ENCODE peak calls at places on chromosomes 7 and 10, in six cellular contexts. J, B, C, P, E and X are unnamed samples.

GRCh38 chr7:27917774-27918314 is 177.9 kb downstream of the TAX1BP1 start:
- DNase-seq in J (no peak), P (no peak), E (peak), B (no peak), C (no peak), X (peak)

GRCh38 chr10:12919574-12919973 is 81.9 kb downstream of the CCDC3 start:
- DNase-seq in B (no peak), P (no peak), J (no peak), C (no peak), E (no peak), X (no peak)

GRCh38 chr10:71367279-71367678 is 29.4 kb upstream of the CDH23 start:
- DNase-seq in B (no peak), P (no peak), C (no peak), J (peak), E (no peak), X (peak)

GRCh38 chr10:7492660-7493046 is 81.8 kb upstream of the SFMBT2 start:
- DNase-seq in J (no peak), P (no peak), C (no peak), B (no peak), E (no peak), X (no peak)

GRCh38 chr10:33134011-33134751 is 176.2 kb upstream of the ITGB1 start:
- DNase-seq in C (no peak), P (no peak), J (no peak), E (peak), B (no peak), X (peak)

GRCh38 chr10:132516771-132517725 is 20.5 kb upstream of the INPP5A start:
- DNase-seq in J (peak), P (no peak), C (peak), E (peak), B (no peak), X (peak)

GRCh38 chr7:34096135-34096775 is 190.9 kb downstream of the BMPER start:
- DNase-seq in C (peak), E (peak), B (no peak), P (no peak), J (no peak), X (peak)

GRCh38 chr7:2938514-2939192 is 94.5 kb upstream of the GNA12 start:
- DNase-seq in C (no peak), J (peak), E (no peak), B (no peak), P (no peak), X (no peak)

GRCh38 chr7:46454796-46455195 is 533.7 kb upstream of the IGFBP3 start:
- DNase-seq in J (no peak), B (no peak), C (no peak), E (peak), P (no peak), X (no peak)

GRCh38 chr7:14115706-14116105 is 126.2 kb upstream of the ETV1 start:
- DNase-seq in J (no peak), B (no peak), E (no peak), C (no peak), P (no peak), X (peak)

GRCh38 chr7:40937879-40938278 is 765.0 kb downstream of the INHBA start:
- DNase-seq in B (no peak), J (no peak), C (no peak), E (no peak), P (no peak), X (no peak)

GRCh38 chr7:149524399-149524798 is 26.8 kb upstream of the ZNF746 start:
- DNase-seq in J (no peak), E (no peak), P (no peak), B (no peak), C (no peak), X (peak)

GRCh38 chr10:30747633-30748032 is 118.1 kb upstream of the LYZL2 start:
- DNase-seq in B (no peak), J (no peak), C (peak), E (peak), P (no peak), X (peak)

GRCh38 chr10:44395902-44396670 is 11.2 kb upstream of the CXCL12 start:
- DNase-seq in B (no peak), J (no peak), C (no peak), P (no peak), E (no peak), X (no peak)

GRCh38 chr10:31683682-31684081 is 244.9 kb downstream of the ARHGAP12 start:
- DNase-seq in J (no peak), E (no peak), B (no peak), P (peak), C (no peak), X (no peak)

GRCh38 chr7:155209478-155209864 is 88.2 kb upstream of the INSIG1 start:
- DNase-seq in E (no peak), J (no peak), C (no peak), P (no peak), B (no peak), X (no peak)

GRCh38 chr7:135964791-135965190 is 12.4 kb downstream of the MTPN start:
- DNase-seq in E (no peak), C (no peak), J (no peak), B (no peak), P (no peak), X (no peak)

GRCh38 chr10:79246209-79246581 is 101.1 kb upstream of the PPIF start:
- DNase-seq in C (no peak), P (no peak), B (no peak), E (peak), J (no peak), X (no peak)

GRCh38 chr7:55515569-55516279 is 56.6 kb downstream of the VOPP1 start:
- DNase-seq in C (no peak), E (no peak), J (no peak), B (peak), P (peak), X (no peak)
- H3K4me3 ChIP-seq in C (no peak), E (no peak), J (no peak), B (peak), P (peak), X (no peak)

GRCh38 chr7:67301667-67302066 is 305.0 kb downstream of the TYW1 start:
- DNase-seq in C (no peak), J (no peak), B (no peak), E (no peak), P (peak), X (no peak)

DNA sequence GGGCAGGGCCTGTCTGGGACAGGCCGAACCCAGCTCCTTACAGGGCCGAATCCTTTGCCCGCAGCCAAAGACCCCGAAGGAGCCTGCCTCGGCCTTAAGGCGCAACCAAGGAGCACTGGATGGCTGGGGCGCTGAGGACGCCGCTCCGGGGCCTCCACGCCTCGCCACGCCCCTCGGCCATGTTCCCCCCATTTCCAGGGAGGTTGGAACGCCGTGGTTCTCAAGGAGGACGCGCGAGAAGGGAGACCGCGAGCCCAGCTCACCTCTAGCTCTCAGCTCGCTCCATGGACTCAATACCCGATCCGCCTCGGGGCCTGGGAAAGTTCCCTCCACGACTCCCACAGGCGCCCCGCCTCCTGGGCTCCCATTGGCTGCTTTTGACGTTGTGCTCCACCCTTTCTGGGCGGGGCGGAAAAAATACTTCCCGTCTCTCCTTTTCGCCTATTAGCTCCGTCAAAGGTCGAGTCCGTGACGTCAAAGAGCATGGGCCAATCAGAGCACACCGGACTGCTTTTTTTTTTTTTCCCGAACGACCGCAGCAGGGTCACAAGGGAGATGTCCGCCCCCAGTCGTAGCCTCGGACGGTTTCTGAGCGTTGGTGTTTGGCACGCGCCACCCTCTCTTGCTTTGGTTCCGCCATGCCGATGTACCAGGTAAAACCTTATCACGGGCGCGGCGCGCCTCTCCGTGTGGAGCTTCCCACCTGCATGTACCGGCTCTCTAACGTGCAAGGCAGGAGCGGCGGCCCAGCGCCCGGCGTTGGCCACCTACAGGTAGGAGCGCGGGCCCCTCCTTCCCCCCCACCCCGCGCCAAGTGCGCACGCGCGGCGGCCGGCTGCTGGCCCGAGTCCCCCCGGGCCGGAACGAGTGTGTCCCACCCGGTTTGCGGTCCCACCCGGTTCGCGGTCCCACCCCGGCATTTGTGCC is 305.7 kb downstream of the TYW1 start:
- DNase-seq in C (peak), B (peak), P (peak), E (peak), J (peak), X (peak)
- TF ChIP-seq CTCF in C (peak), B (peak), P (peak), E (peak), J (peak), X (peak)

GRCh38 chr10:80455461-80456345 is 1.6 kb downstream of the TSPAN14 start:
- DNase-seq in C (no peak), P (no peak), J (no peak), E (no peak), B (no peak), X (no peak)
- H3K4me3 ChIP-seq in C (peak), P (peak), J (peak), E (peak), B (peak), X (peak)

GRCh38 chr7:21946228-21946709 is 570 bp upstream of the CDCA7L start:
- DNase-seq in B (no peak), E (no peak), C (no peak), P (no peak), J (no peak), X (no peak)

GRCh38 chr7:21944616-21945373 is 904 bp downstream of the CDCA7L start:
- DNase-seq in J (peak), E (peak), C (no peak), B (no peak), P (peak), X (peak)

GRCh38 chr7:21943436-21943835 is 2.3 kb downstream of the CDCA7L start:
- DNase-seq in J (no peak), C (no peak), E (no peak), B (no peak), P (no peak), X (no peak)

GRCh38 chr7:21947056-21947455 is 1.4 kb upstream of the CDCA7L start:
- DNase-seq in P (no peak), C (no peak), J (no peak), B (no peak), E (no peak), X (no peak)

GRCh38 chr7:21945374-21946227 is at the start of gene CDCA7L:
- DNase-seq in C (no peak), B (no peak), P (peak), J (peak), E (peak), X (peak)
- TF ChIP-seq CTCF in C (no peak), B (no peak), P (peak), J (peak), E (no peak), X (no peak)

GRCh38 chr10:28678687-28679457 is 1.6 kb downstream of the BAMBI start:
- DNase-seq in C (no peak), E (no peak), P (no peak), B (no peak), J (no peak), X (no peak)
- H3K4me3 ChIP-seq in C (peak), E (peak), P (no peak), B (no peak), J (peak), X (peak)

GRCh38 chr10:121237718-121238117 is 360.5 kb downstream of the FGFR2 start:
- DNase-seq in B (no peak), C (no peak), P (no peak), J (no peak), E (no peak), X (no peak)
- TF ChIP-seq CTCF in B (peak), C (no peak), P (peak), J (peak), E (peak), X (peak)

DNA sequence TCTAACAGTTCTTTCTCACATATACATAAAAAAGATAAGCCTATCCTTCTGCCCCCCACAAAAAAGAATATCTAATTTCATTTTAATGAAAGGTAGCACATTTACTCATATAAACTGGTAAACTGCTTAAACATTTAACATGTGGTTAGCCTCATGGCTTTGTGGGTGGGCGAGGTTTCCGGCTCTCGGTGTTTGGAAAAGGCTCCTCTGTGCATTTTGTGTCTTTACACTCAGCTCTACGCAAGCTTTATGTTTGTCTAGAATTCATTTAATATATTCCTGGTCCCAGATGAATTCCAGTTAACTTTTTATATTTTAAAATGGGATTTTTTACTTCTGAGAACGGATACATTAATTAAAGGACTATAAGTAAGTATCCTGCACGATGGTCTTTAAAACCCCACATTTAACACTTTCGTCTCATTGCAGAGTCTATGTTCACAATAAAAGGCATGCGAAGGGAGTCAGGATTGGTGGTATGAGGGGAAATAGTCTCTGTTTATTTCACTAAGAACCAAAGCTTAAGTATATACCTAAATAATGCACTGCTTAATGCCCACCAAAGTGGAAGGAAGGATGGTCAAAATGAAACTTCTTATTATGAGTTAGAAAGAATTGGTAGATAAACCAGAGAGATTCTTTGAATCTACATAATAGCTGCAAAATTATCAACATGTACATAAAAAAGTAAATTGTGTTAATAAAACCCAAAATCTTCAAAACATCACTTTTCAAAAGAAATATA is 197.2 kb downstream of the CRPPA start:
- DNase-seq in E (no peak), B (no peak), J (no peak), C (no peak), P (no peak), X (no peak)
- H3K4me3 ChIP-seq in E (no peak), B (no peak), J (no peak), C (no peak), P (no peak), X (no peak)

GRCh38 chr7:44565795-44566559 is 7.7 kb downstream of the DDX56 start:
- DNase-seq in E (no peak), C (no peak), P (no peak), B (no peak), J (no peak), X (no peak)
- TF ChIP-seq CTCF in E (no peak), C (no peak), P (no peak), B (no peak), J (no peak), X (no peak)

DNA sequence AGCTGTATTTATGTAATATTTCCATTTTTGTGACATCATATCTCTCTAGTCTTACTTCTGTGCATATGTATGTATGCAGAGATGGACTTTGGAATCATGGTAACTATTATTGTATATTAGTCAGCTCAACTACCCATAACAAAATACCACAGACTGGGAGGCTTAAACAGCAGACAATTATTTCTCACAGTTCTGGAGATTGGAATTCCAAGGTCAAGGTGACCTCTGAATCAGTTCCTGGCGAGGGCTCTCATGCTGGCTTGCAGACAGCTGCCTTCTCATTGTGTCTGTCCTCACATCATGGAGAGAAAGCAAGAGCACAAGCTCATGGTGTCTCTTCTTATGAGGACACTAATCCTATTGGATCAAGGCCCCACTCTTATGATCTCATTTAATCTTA is 79.1 kb downstream of the RAMP3 start:
- DNase-seq in B (no peak), P (no peak), J (no peak), C (no peak), E (peak), X (no peak)
- H3K4me3 ChIP-seq in B (no peak), P (no peak), J (no peak), C (no peak), E (no peak), X (no peak)

GRCh38 chr10:62248465-62248864 is 20.2 kb downstream of the RTKN2 start:
- DNase-seq in P (peak), C (no peak), B (no peak), E (peak), J (no peak), X (peak)
- TF ChIP-seq CTCF in P (peak), C (peak), B (no peak), E (peak), J (no peak), X (peak)